ENCODE peak calls at places on chromosome 18, in ten cellular contexts. M, P, G, Q, H, W, J, K, U and O are unnamed samples.

GRCh38 chr18:28581503-28582169 is 404.7 kb upstream of the CDH2 start:
- DNase-seq in M (no peak), P (no peak), G (no peak), Q (no peak), H (no peak), W (no peak), J (peak; percentile 1), K (no peak), U (peak; percentile 76), O (no peak)

GRCh38 chr18:48842259-48843061 is 108.3 kb downstream of the SMAD7 start:
- DNase-seq in M (peak; percentile 28), P (no peak), G (no peak), Q (no peak), H (no peak), W (no peak), J (no peak), K (no peak), U (no peak), O (no peak)

GRCh38 chr18:4412286-4412685 is 42.8 kb downstream of the DLGAP1 start:
- DNase-seq in M (no peak), P (no peak), G (no peak), Q (no peak), H (no peak), W (no peak), J (no peak), K (no peak), U (no peak), O (no peak)

GRCh38 chr18:2908946-2909335 is 62.1 kb downstream of the EMILIN2 start:
- DNase-seq in M (no peak), P (no peak), G (no peak), Q (no peak), H (no peak), W (no peak), J (no peak), K (no peak), U (no peak), O (no peak)

GRCh38 chr18:31931163-31931885 is 11.6 kb downstream of the TRAPPC8 start:
- DNase-seq in M (no peak), P (no peak), G (no peak), Q (no peak), H (peak; percentile 26), W (no peak), J (no peak), K (no peak), U (no peak), O (no peak)

GRCh38 chr18:47485221-47485797 is 233.8 kb upstream of the SKOR2 start:
- DNase-seq in M (no peak), P (no peak), G (no peak), Q (no peak), H (no peak), W (no peak), J (no peak), K (no peak), U (no peak), O (no peak)

GRCh38 chr18:44582432-44582831 is 98.3 kb upstream of the SETBP1 start:
- DNase-seq in M (no peak), P (no peak), G (no peak), Q (no peak), H (no peak), W (no peak), J (no peak), K (no peak), U (no peak), O (no peak)

GRCh38 chr18:69127844-69128486 is 272.7 kb upstream of the DOK6 start:
- DNase-seq in M (no peak), P (no peak), G (no peak), Q (no peak), H (no peak), W (no peak), J (no peak), K (no peak), U (no peak), O (no peak)

GRCh38 chr18:76387608-76388007 is 107.4 kb downstream of the ZNF516 start:
- DNase-seq in M (no peak), P (no peak), G (no peak), Q (no peak), H (no peak), W (no peak), J (no peak), K (no peak), U (no peak), O (no peak)

GRCh38 chr18:61322265-61322873 is 10.9 kb upstream of the CDH20 start:
- DNase-seq in M (peak; percentile 90), P (peak; percentile 52), G (peak; percentile 80), Q (peak; percentile 65), H (peak; percentile 33), W (no peak), J (no peak), K (peak; percentile 37), U (peak; percentile 63), O (peak; percentile 83)

GRCh38 chr18:11845653-11846052 is 5.6 kb upstream of the CHMP1B start:
- DNase-seq in M (no peak), P (no peak), G (no peak), Q (no peak), H (no peak), W (no peak), J (no peak), K (no peak), U (no peak), O (no peak)

GRCh38 chr18:67549946-67550345 is 33.4 kb upstream of the DSEL start:
- DNase-seq in M (no peak), P (no peak), G (no peak), Q (no peak), H (peak; percentile 19), W (no peak), J (no peak), K (no peak), U (no peak), O (no peak)